ENCODE peak calls at places on chromosomes 7 and 10, in five cellular contexts. Y is mesothelial cell of epicardium, W is brain microvascular endothelial cell, V is posterior vena cava, R is ecto neural progenitor cell. I is an unnamed sample.

GRCh38 chr10:104327745-104328635 is 10.3 kb downstream of the ITPRIP start:
- DNase-seq in V (no peak), R (peak), W (peak), Y (no peak), I (peak)

GRCh38 chr10:130358981-130359650 is 222.9 kb downstream of the GLRX3 start:
- DNase-seq in R (no peak), W (no peak), Y (no peak), V (no peak), I (no peak)

GRCh38 chr7:121049897-121050296 is 61.4 kb downstream of the CPED1 start:
- DNase-seq in R (no peak), Y (no peak), W (no peak), V (no peak), I (no peak)

GRCh38 chr10:78688221-78688944 is 380.4 kb upstream of the ZMIZ1 start:
- DNase-seq in V (no peak), R (peak), W (no peak), Y (no peak), I (no peak)

GRCh38 chr7:10537764-10538163 is 435.9 kb upstream of the PHF14 start:
- DNase-seq in Y (no peak), W (no peak), V (no peak), R (no peak), I (no peak)

GRCh38 chr7:1693419-1693990 is 23.4 kb downstream of the ELFN1 start:
- DNase-seq in W (no peak), Y (peak), R (peak), V (peak), I (no peak)

GRCh38 chr10:124003481-124004371 is 89.7 kb downstream of the CHST15 start:
- DNase-seq in Y (peak), R (peak), W (no peak), V (peak), I (no peak)

GRCh38 chr10:113937258-113937657 is 82.8 kb downstream of the NHLRC2 start:
- DNase-seq in Y (no peak), R (no peak), V (no peak), W (no peak), I (no peak)

GRCh38 chr7:133582766-133583523 is 330.1 kb downstream of the EXOC4 start:
- DNase-seq in W (peak), R (no peak), Y (no peak), V (no peak), I (no peak)

GRCh38 chr10:93333278-93333978 is 148.7 kb downstream of the MYOF start:
- DNase-seq in V (no peak), R (peak), W (no peak), Y (no peak), I (peak)

GRCh38 chr10:16116404-16117304 is 256.3 kb upstream of the MINDY3 start:
- DNase-seq in V (no peak), W (peak), Y (no peak), R (no peak), I (peak)

GRCh38 chr7:44150966-44151678 is 10.0 kb upstream of the MYL7 start:
- DNase-seq in R (peak), V (peak), Y (no peak), W (no peak), I (no peak)

GRCh38 chr10:96306516-96306915 is 2.3 kb downstream of the DNTT start:
- DNase-seq in V (peak), W (no peak), R (no peak), Y (no peak), I (no peak)

GRCh38 chr10:525565-526315 is 163.7 kb downstream of the DIP2C start:
- DNase-seq in W (no peak), Y (no peak), V (peak), R (no peak), I (no peak)

GRCh38 chr7:158443014-158443687 is 144.5 kb downstream of the PTPRN2 start:
- DNase-seq in Y (no peak), V (peak), R (no peak), W (no peak), I (peak)

GRCh38 chr10:46094931-46095755 is 49.1 kb upstream of the MSMB start:
- DNase-seq in R (no peak), V (no peak), Y (no peak), W (no peak), I (no peak)

GRCh38 chr10:63217120-63217605 is 84.0 kb downstream of the NRBF2 start:
- DNase-seq in R (no peak), V (no peak), W (peak), Y (no peak), I (peak)

GRCh38 chr10:113970641-113971040 is 73.0 kb upstream of the ADRB1 start:
- DNase-seq in Y (no peak), W (no peak), V (no peak), R (no peak), I (no peak)